ENCODE peak calls at places on chromosomes 3 and 15, in six cellular contexts. M is astrocyte of the spinal cord; K is Kasumi-1; B is M059J; C is foreskin melanocyte; O is activated T-cell treated with anti-CD3 and anti-CD28 coated beads, Interleukin-2, amount 50 U/mL, for 48 hours. D is an unnamed sample.

GRCh38 chr3:160451602-160452001 is 2.0 kb upstream of the TRIM59 start:
- DNase-seq in C (no peak), K (no peak), M (no peak), O (no peak), B (peak), D (no peak)

GRCh38 chr15:91422704-91423254 is 322.7 kb downstream of the SV2B start:
- DNase-seq in C (no peak), O (no peak), M (no peak), K (no peak), B (no peak), D (no peak)

GRCh38 chr3:41581700-41582099 is 380.2 kb downstream of the ULK4 start:
- DNase-seq in B (no peak), K (peak), O (no peak), M (no peak), C (no peak), D (no peak)

GRCh38 chr3:47421741-47422649 is 41.2 kb downstream of the PTPN23 start:
- DNase-seq in K (no peak), O (peak), B (peak), M (no peak), C (no peak), D (peak)

GRCh38 chr15:63379492-63380150 is 2.0 kb downstream of the CA12 start:
- DNase-seq in C (no peak), O (no peak), B (no peak), K (no peak), M (no peak), D (no peak)

GRCh38 chr15:32641517-32642059 is at the start of gene SCG5:
- DNase-seq in C (no peak), M (peak), K (no peak), O (no peak), B (peak), D (no peak)

GRCh38 chr3:110894574-110894973 is 177.0 kb upstream of the NECTIN3 start:
- DNase-seq in O (no peak), K (no peak), M (no peak), B (peak), C (no peak), D (no peak)

GRCh38 chr15:83565553-83566159 is 88.3 kb upstream of the ADAMTSL3 start:
- DNase-seq in K (peak), C (no peak), M (peak), B (peak), O (no peak), D (peak)

GRCh38 chr15:84633311-84634227 is 20.5 kb downstream of the WDR73 start:
- DNase-seq in O (peak), M (peak), B (peak), C (peak), K (peak), D (peak)

GRCh38 chr15:79172801-79173460 is 82.4 kb upstream of the RASGRF1 start:
- DNase-seq in B (no peak), M (no peak), K (no peak), O (no peak), C (no peak), D (no peak)

GRCh38 chr15:94929282-94929681 is 697.9 kb downstream of the MCTP2 start:
- DNase-seq in B (no peak), O (no peak), C (no peak), K (no peak), M (no peak), D (no peak)

GRCh38 chr3:129448187-129448895 is 8.3 kb downstream of the IFT122 start:
- DNase-seq in K (no peak), O (no peak), C (no peak), B (no peak), M (no peak), D (no peak)

GRCh38 chr3:94607778-94608177 is 544.9 kb downstream of the NSUN3 start:
- DNase-seq in B (no peak), O (no peak), C (no peak), M (no peak), K (peak), D (no peak)

GRCh38 chr3:1469687-1470086 is 376.9 kb downstream of the CNTN6 start:
- DNase-seq in C (no peak), M (no peak), K (no peak), B (no peak), O (no peak), D (no peak)

D was measured in HT1080.